ENCODE peak calls at places on chromosomes 3 and 15, in six cellular contexts. U is fibroblast of lung, S is B cell, V is WTC11, M is RWPE1, E is coronary artery. P is an unnamed sample.

GRCh38 chr3:149604125-149604851 is 53.5 kb downstream of the WWTR1 start:
- DNase-seq in U (peak), S (no peak), V (peak), M (no peak), E (no peak), P (no peak)

GRCh38 chr15:59294574-59294960 is 78.1 kb downstream of the MYO1E start:
- DNase-seq in U (no peak), S (no peak), V (no peak), M (peak), E (no peak), P (no peak)

GRCh38 chr15:40339621-40339945 is 1.2 kb downstream of the CCDC9B start:
- DNase-seq in U (no peak), S (no peak), V (no peak), M (no peak), E (no peak), P (no peak)

GRCh38 chr15:42994546-42994945 is 74.0 kb upstream of the TTBK2 start:
- DNase-seq in U (peak), S (no peak), V (no peak), M (peak), E (no peak), P (no peak)

GRCh38 chr3:14832975-14833722 is 14.4 kb downstream of the FGD5 start:
- DNase-seq in U (no peak), S (no peak), V (no peak), M (no peak), E (no peak), P (no peak)

GRCh38 chr3:30913176-30913575 is 18.7 kb upstream of the GADL1 start:
- DNase-seq in U (no peak), S (no peak), V (no peak), M (no peak), E (no peak), P (no peak)

GRCh38 chr15:71957026-71957425 is 146.7 kb downstream of the NR2E3 start:
- DNase-seq in U (peak), S (no peak), V (no peak), M (no peak), E (no peak), P (no peak)

GRCh38 chr3:51708216-51708845 is 1.5 kb downstream of the GRM2 start:
- DNase-seq in U (no peak), S (peak), V (peak), M (no peak), E (peak), P (no peak)

GRCh38 chr3:155912574-155913190 is 42.2 kb downstream of the GMPS start:
- DNase-seq in U (peak), S (no peak), V (no peak), M (no peak), E (no peak), P (no peak)

GRCh38 chr3:142106536-142106935 is 42.8 kb downstream of the TFDP2 start:
- DNase-seq in U (no peak), S (no peak), V (no peak), M (no peak), E (no peak), P (no peak)

GRCh38 chr3:8869613-8870012 is 93.7 kb downstream of the RAD18 start:
- DNase-seq in U (peak), S (no peak), V (no peak), M (peak), E (no peak), P (no peak)

GRCh38 chr3:69304396-69304795 is 81.5 kb downstream of the FRMD4B start:
- DNase-seq in U (no peak), S (no peak), V (no peak), M (no peak), E (no peak), P (no peak)

GRCh38 chr3:160478338-160478737 is 28.8 kb upstream of the TRIM59 start:
- DNase-seq in U (peak), S (no peak), V (no peak), M (no peak), E (no peak), P (no peak)

GRCh38 chr3:102466001-102466400 is 31.2 kb downstream of the ZPLD1 start:
- DNase-seq in U (no peak), S (no peak), V (no peak), M (no peak), E (no peak), P (no peak)

GRCh38 chr3:115699741-115700140 is 76.4 kb downstream of the GAP43 start:
- DNase-seq in U (peak), S (no peak), V (no peak), M (no peak), E (no peak), P (no peak)

GRCh38 chr15:31311735-31312134 is 14.9 kb upstream of the KLF13 start:
- DNase-seq in U (no peak), S (no peak), V (no peak), M (no peak), E (no peak), P (no peak)

GRCh38 chr3:29758108-29759020 is 477.5 kb downstream of the RBMS3 start:
- DNase-seq in U (peak), S (no peak), V (no peak), M (peak), E (no peak), P (no peak)

GRCh38 chr3:13459605-13460340 is 20.3 kb upstream of the HDAC11 start:
- DNase-seq in U (no peak), S (no peak), V (no peak), M (no peak), E (no peak), P (no peak)

GRCh38 chr3:94020293-94020692 is 8.1 kb downstream of the STX19 start:
- DNase-seq in U (no peak), S (no peak), V (no peak), M (no peak), E (no peak), P (no peak)

GRCh38 chr3:15268033-15268631 is 62.1 kb downstream of the CAPN7 start:
- DNase-seq in U (peak), S (peak), V (peak), M (peak), E (peak), P (peak)

GRCh38 chr15:83436513-83437158 is 10.5 kb upstream of the SH3GL3 start:
- DNase-seq in U (peak), S (no peak), V (no peak), M (peak), E (no peak), P (no peak)

GRCh38 chr3:31579828-31580227 is 47.1 kb downstream of the STT3B start:
- DNase-seq in U (no peak), S (no peak), V (no peak), M (no peak), E (no peak), P (no peak)

GRCh38 chr15:32766101-32766500 is 48.3 kb downstream of the GREM1 start:
- DNase-seq in U (no peak), S (no peak), V (no peak), M (no peak), E (no peak), P (no peak)

GRCh38 chr3:41630708-41631107 is 331.2 kb downstream of the ULK4 start:
- DNase-seq in U (no peak), S (no peak), V (no peak), M (no peak), E (no peak), P (no peak)

GRCh38 chr3:37861540-37862051 is at the start of gene CTDSPL:
- DNase-seq in U (peak), S (no peak), V (peak), M (peak), E (peak), P (no peak)

GRCh38 chr3:158532099-158532734 is 38.8 kb upstream of the MLF1 start:
- DNase-seq in U (peak), S (no peak), V (no peak), M (peak), E (no peak), P (no peak)

GRCh38 chr3:42871592-42872196 is 4.0 kb downstream of the CYP8B1 start:
- DNase-seq in U (peak), S (no peak), V (no peak), M (no peak), E (no peak), P (no peak)

GRCh38 chr3:134796313-134797079 is 1.4 kb downstream of the EPHB1 start:
- DNase-seq in U (peak), S (no peak), V (peak), M (no peak), E (peak), P (no peak)

DNA sequence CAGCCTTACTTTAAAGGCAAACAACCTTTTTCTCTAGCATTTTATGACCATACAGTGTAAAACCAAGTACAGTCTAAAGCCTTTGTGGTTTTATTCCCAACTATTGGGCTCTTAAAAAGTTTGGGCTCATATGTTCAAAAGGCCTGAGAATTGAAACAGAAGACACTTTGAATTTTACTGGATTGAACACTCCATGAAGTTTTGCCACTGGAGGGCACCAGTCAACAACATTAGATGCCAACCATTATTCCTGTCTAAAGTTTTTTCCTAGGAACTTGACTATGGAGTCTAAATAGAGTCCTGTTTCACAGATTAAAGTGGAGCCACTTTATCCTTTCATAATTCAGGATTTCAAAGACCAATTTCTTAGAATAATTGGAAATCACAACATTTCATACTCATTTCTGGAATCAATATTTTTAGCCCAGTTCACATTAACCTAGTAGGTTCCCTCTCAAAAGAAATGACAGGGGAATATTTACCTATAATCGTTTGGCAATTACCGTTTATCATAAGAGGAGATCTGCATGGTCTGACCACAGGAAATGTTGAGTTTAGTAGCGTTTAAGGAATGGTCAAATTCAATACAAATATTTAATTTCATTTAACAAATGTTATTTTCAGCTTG is 244.1 kb upstream of the PDZRN3 start:
- DNase-seq in U (peak), S (no peak), V (peak), M (peak), E (no peak), P (no peak)
- TF ChIP-seq CTCF in U (peak), S (no peak), V (peak), M (peak), E (no peak), P (peak)

GRCh38 chr3:156919818-156920217 is 93.7 kb downstream of the LEKR1 start:
- DNase-seq in U (no peak), S (no peak), V (no peak), M (no peak), E (no peak), P (no peak)

GRCh38 chr3:156923349-156923748 is 97.2 kb downstream of the LEKR1 start:
- DNase-seq in U (no peak), S (no peak), V (no peak), M (no peak), E (no peak), P (no peak)

GRCh38 chr3:156915372-156915771 is 89.2 kb downstream of the LEKR1 start:
- DNase-seq in U (no peak), S (no peak), V (no peak), M (no peak), E (no peak), P (no peak)

GRCh38 chr3:156918746-156919145 is 92.6 kb downstream of the LEKR1 start:
- DNase-seq in U (peak), S (no peak), V (no peak), M (no peak), E (no peak), P (no peak)

GRCh38 chr3:156920399-156920798 is 94.2 kb downstream of the LEKR1 start:
- DNase-seq in U (no peak), S (no peak), V (no peak), M (no peak), E (no peak), P (no peak)
- TF ChIP-seq CTCF in U (no peak), S (no peak), V (no peak), M (no peak), E (no peak), P (no peak)

DNA sequence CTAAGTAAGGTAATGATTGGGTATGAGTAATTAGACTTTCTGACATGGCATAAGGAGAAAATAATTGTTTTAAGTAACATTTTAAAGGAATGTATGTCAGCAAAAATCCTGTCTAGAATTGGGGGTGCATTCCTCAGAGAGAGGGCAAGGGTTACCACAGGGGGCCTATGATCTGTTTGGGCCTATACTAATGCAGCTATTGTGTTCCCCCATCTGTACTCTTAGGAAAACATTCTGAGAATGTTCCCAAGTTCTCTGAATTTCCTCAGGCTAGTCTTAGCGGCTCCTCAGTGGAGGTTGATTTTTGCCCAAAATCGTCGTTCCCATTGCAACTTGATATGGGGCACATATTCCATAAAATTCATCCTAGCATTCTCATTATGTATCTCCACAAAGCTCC is 1216.4 kb upstream of the GBE1 start:
- DNase-seq in U (no peak), S (no peak), V (no peak), M (no peak), E (no peak), P (no peak)
- TF ChIP-seq CTCF in U (no peak), S (no peak), V (no peak), M (no peak), E (no peak), P (no peak)

DNA sequence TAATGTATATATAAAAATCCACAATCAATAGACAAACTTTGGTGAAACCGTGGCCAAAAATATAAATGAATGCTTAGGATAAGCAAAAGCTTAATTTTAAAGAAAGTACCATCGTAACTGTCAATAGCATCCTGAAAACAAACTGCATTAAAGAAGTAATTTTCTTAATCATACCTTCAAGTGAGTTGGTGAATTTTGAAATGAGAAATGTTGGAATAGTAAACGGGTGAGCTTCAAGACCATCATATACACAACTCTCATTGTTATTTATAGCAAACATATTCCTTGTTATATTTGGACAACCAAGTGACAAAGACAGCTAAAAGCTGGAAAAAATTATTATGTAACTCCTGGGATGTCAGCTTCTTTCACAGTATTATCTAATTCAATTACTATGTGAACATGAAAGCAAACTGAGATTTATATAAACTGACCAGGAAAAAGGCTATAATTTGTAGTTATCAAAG is 3.7 kb downstream of the DAZL start:
- DNase-seq in U (no peak), S (no peak), V (no peak), M (no peak), E (no peak), P (no peak)
- TF ChIP-seq CTCF in U (no peak), S (peak), V (no peak), M (peak), E (peak), P (no peak)

GRCh38 chr3:85303156-85303555 is 344.4 kb downstream of the CADM2 start:
- DNase-seq in U (no peak), S (no peak), V (no peak), M (no peak), E (no peak), P (no peak)

GRCh38 chr3:85304360-85304964 is 345.7 kb downstream of the CADM2 start:
- DNase-seq in U (peak), S (no peak), V (no peak), M (peak), E (no peak), P (no peak)
- TF ChIP-seq CTCF in U (no peak), S (no peak), V (peak), M (peak), E (no peak), P (no peak)

GRCh38 chr3:52770581-52771333 is at the start of gene NEK4:
- DNase-seq in U (peak), S (peak), V (peak), M (peak), E (peak), P (peak)
- TF ChIP-seq CTCF in U (no peak), S (peak), V (no peak), M (no peak), E (no peak), P (no peak)

GRCh38 chr3:84958495-84959469 is at the start of gene CADM2:
- DNase-seq in U (peak), S (peak), V (peak), M (peak), E (peak), P (peak)
- TF ChIP-seq CTCF in U (peak), S (no peak), V (peak), M (no peak), E (peak), P (no peak)

DNA sequence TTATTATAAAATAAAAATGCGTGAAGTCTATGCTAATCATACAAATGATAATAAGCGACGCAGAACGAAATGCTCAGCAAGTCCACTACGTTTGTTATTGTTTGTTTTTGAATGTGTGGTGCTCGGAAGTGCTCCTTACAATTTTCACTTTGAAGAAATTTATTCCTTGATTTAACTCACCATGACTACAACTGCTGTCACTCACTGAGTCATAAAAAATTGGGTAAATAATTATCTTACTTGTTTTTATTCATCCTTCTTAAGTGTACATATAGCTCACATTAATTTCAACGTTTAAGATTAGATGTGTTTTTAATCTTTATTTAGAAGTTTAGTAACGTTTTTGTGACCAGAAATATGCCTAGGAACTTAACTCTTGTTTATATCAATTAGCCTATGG is 66.7 kb upstream of the NANOGP8 start:
- DNase-seq in U (no peak), S (no peak), V (no peak), M (no peak), E (no peak), P (no peak)
- TF ChIP-seq CTCF in U (no peak), S (no peak), V (no peak), M (no peak), E (no peak), P (no peak)

DNA sequence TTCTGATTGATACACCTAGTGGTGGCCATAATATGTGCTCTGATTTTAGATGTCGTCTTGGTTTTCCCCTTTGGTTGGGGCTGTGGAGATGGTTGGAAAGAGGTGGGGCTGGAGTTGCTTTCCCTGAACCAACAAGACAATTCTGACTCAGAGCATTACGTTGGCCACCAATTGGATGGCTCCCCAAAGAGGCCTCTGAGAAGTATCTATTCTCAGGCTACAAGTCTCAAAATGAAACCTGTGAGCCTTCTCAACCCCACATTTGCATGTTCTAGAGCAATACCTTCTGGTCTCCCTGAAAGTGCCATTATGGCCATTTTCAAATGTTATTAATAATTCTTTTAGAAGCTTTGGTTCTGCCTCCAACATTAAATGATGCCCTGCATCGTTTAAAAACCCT is 188.4 kb upstream of the WNT5A start:
- DNase-seq in U (no peak), S (no peak), V (no peak), M (no peak), E (peak), P (peak)
- TF ChIP-seq CTCF in U (no peak), S (no peak), V (no peak), M (no peak), E (no peak), P (no peak)

DNA sequence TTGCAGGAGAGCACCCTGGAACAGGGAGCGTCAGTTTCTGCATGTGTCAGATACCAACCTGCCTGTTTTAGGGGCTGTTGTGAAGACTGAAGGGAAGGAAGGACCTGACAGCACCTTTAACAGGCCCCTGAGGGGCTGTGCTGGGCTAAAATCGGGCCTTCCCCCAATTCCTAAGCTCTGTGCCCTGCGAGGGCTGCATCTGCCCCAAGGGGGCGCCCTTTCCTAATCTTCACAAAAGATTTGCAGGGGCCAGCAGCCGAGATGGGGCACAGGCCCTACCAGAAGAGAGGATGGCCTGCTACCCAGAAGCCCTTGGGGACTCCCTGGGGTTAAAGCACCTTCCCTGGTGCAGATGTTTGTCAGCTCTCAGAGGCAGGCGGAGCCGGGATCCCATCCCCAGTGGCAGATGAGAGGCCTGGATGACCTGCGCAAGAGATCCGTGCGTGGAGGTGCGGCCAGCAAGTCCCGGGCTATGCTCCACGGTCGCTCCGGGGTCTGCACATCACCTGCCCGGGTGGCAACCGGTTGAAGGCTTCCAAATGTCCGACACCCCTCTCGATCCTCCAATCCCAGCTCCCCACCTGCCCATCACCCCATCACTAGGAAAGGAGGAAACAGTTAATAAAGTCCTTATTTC is 53.6 kb downstream of the RHCG start:
- DNase-seq in U (no peak), S (no peak), V (peak), M (peak), E (no peak), P (peak)
- TF ChIP-seq CTCF in U (peak), S (peak), V (peak), M (peak), E (no peak), P (peak)

P was measured in GM10248.